ENCODE peak calls at places on chromosomes 16 and 17, in five cellular contexts. One of them, this sample, is unnamed. For H3K4me1, the result is how much of the 10 kb centered on the place peaks cover.

GRCh38 chr17:30600830-30601494 is 123.8 kb downstream of the GOSR1 start:
- DNase-seq in mesendoderm: peak
- DNase-seq in heart left ventricle: no peak
- DNase-seq in tibial artery: peak
- DNase-seq in Peyer's patch: peak
- DNase-seq in this sample: peak

GRCh38 chr17:65855245-65855644 is 293.8 kb upstream of the AXIN2 start:
- DNase-seq in Peyer's patch: no peak
- DNase-seq in tibial artery: no peak
- DNase-seq in mesendoderm: peak
- DNase-seq in heart left ventricle: no peak
- DNase-seq in this sample: no peak

GRCh38 chr17:47763913-47764582 is 31.0 kb downstream of the TBX21 start:
- DNase-seq in tibial artery: no peak
- DNase-seq in Peyer's patch: no peak
- DNase-seq in mesendoderm: no peak
- DNase-seq in heart left ventricle: no peak
- DNase-seq in this sample: no peak

GRCh38 chr17:69454051-69454450 is 39.6 kb downstream of the MAP2K6 start:
- DNase-seq in tibial artery: no peak
- DNase-seq in mesendoderm: no peak
- DNase-seq in Peyer's patch: no peak
- DNase-seq in heart left ventricle: no peak
- DNase-seq in this sample: no peak

GRCh38 chr16:51968756-51969155 is 578.2 kb downstream of the TOX3 start:
- DNase-seq in tibial artery: no peak
- DNase-seq in Peyer's patch: no peak
- DNase-seq in mesendoderm: no peak
- DNase-seq in heart left ventricle: no peak
- DNase-seq in this sample: no peak

GRCh38 chr17:82913304-82914043 is 73.7 kb upstream of the ZNF750 start:
- DNase-seq in Peyer's patch: no peak
- DNase-seq in heart left ventricle: no peak
- DNase-seq in mesendoderm: peak
- DNase-seq in tibial artery: no peak
- DNase-seq in this sample: no peak

GRCh38 chr16:84764970-84765369 is 54.8 kb upstream of the CRISPLD2 start:
- DNase-seq in tibial artery: no peak
- DNase-seq in Peyer's patch: no peak
- DNase-seq in heart left ventricle: no peak
- DNase-seq in mesendoderm: no peak
- DNase-seq in this sample: no peak

GRCh38 chr17:32763855-32764439 is 113.0 kb downstream of the MYO1D start:
- DNase-seq in heart left ventricle: no peak
- DNase-seq in tibial artery: no peak
- DNase-seq in Peyer's patch: no peak
- DNase-seq in mesendoderm: no peak
- DNase-seq in this sample: no peak

GRCh38 chr16:72203401-72203800 is 31.4 kb upstream of the PMFBP1 start:
- DNase-seq in tibial artery: peak
- DNase-seq in heart left ventricle: no peak
- DNase-seq in mesendoderm: no peak
- DNase-seq in Peyer's patch: no peak
- DNase-seq in this sample: no peak

GRCh38 chr17:18862011-18862410 is 4.1 kb downstream of the PRPSAP2 start:
- DNase-seq in tibial artery: no peak
- DNase-seq in heart left ventricle: no peak
- DNase-seq in mesendoderm: no peak
- DNase-seq in Peyer's patch: peak
- DNase-seq in this sample: no peak

GRCh38 chr17:81115219-81115618 is 50.1 kb upstream of the PVALEF start:
- DNase-seq in mesendoderm: no peak
- DNase-seq in Peyer's patch: no peak
- DNase-seq in heart left ventricle: no peak
- DNase-seq in tibial artery: no peak
- DNase-seq in this sample: no peak

GRCh38 chr17:46736100-46736499 is 82.4 kb downstream of the WNT3 start:
- DNase-seq in mesendoderm: no peak
- DNase-seq in heart left ventricle: no peak
- DNase-seq in tibial artery: no peak
- DNase-seq in Peyer's patch: peak
- DNase-seq in this sample: no peak

GRCh38 chr16:12798846-12799245 is 4.8 kb downstream of the CPPED1 start:
- DNase-seq in mesendoderm: no peak
- DNase-seq in heart left ventricle: no peak
- DNase-seq in Peyer's patch: no peak
- DNase-seq in tibial artery: no peak
- DNase-seq in this sample: no peak

GRCh38 chr16:85192736-85193493 is 80.6 kb upstream of the CIBAR2 start:
- DNase-seq in Peyer's patch: no peak
- DNase-seq in mesendoderm: no peak
- DNase-seq in heart left ventricle: no peak
- DNase-seq in tibial artery: no peak
- DNase-seq in this sample: no peak

DNA sequence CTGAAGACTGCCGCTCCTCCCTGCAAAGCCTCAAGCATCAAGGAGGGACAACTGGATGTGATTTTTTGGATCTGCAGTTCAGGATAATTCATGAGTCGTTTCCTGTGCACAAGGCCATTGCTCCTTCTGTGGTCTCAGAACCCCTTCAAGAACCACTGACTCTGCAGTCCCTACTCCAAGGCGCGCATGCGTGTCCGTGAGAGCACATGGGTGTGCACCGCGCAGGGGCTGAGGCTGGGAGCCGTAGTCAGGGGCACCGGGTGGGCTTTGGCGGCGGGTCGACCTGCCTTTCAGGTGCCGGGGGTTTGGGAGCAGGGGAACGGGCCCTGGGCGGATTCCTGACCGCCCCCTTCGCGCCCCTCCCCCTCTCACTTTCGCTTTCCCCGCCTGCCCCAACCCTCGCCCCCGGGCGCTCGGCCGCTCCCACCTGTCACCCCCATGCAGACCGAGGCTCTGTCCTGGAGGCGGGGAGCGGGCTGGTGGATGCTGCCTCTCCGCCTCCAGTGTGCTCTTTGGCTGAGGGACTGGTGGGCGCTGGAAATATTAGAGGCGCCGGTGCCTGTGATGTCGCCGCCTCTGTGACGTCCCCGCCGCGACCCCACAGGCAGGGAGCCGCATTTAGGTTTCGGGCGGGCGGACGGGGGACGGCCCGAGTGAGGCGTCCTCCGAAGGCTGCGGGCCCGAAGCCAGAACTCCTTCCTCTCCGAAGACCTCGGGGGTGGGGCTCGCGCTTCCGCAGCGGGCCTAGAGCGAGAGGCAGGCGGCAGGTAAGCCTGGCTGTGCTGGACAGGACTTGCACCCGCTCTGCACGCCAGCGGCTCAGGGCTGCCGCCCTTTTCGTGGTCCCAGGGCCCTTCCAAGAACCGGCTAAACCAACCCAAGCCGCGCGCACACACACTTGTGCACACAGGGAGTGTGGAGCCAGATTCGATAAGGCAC is at the start of gene SPATA32:
- DNase-seq in mesendoderm: peak
- DNase-seq in heart left ventricle: peak
- DNase-seq in tibial artery: peak
- DNase-seq in Peyer's patch: peak
- DNase-seq in this sample: peak
- H3K27ac ChIP-seq in mesendoderm: no peak
- H3K27ac ChIP-seq in heart left ventricle: peak
- H3K27ac ChIP-seq in tibial artery: peak
- H3K27ac ChIP-seq in Peyer's patch: peak
- H3K27ac ChIP-seq in this sample: peak

DNA sequence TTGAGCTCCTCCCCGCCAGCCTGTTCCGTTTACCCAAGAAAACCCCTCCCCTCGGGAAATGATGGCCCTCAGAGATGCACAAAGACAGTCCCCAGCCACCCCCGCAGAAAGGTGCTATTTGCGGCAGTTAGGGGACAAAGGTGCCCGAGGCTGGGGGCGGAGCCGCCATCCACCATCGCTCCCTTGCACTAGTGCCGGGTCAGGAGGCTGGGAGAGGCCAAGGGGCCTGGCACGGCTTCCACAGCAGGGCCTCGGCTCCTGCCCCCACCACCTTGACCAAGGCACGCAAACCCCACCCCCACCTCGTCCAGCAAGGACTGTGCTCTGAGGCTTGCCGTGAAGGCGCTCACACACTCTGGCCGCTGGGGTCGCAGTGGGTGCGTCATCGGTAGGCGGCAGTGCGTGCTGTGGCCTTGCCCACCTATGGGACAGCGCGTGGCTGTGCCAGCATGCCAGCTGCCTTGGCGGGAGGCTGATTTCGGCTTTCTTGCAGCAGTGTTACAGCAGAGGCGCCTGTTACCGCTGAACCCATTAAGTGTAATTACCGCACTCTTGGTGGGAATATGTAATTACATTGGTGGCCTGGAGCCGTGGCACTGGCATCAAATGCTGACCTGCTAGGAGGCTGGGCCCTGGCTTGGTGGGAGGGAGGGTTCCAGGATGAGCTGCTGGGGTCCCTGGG is 31.8 kb downstream of the TPSG1 start:
- DNase-seq in tibial artery: no peak
- DNase-seq in heart left ventricle: no peak
- DNase-seq in mesendoderm: no peak
- DNase-seq in Peyer's patch: no peak
- DNase-seq in this sample: no peak
- H3K4me1 ChIP-seq in tibial artery: under half
- H3K4me1 ChIP-seq in heart left ventricle: under half
- H3K4me1 ChIP-seq in mesendoderm: under half
- H3K4me1 ChIP-seq in Peyer's patch: under half
- H3K4me1 ChIP-seq in this sample: under half

DNA sequence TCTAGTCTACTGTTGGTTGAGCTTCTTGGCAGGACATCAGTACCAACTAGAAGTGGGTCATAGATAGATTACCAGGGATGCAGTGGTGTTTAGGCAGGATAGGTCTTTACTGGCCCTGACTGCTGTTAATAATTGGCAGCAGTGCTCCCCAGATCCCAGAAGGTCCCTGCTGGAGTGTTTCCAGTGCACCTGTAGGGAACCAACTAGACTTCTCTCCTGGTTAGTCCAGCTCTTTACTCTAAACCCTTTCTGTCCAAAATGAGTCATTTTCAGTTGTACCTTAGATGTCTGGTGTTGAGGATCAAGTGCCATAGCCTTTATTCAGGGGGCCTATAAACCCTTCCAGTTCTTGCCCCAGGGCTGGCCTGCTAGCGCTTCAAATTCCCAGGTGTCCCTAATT is 8.7 kb downstream of the POLR2C start:
- DNase-seq in heart left ventricle: no peak
- DNase-seq in tibial artery: no peak
- DNase-seq in Peyer's patch: no peak
- DNase-seq in mesendoderm: no peak
- DNase-seq in this sample: no peak
- H3K4me3 ChIP-seq in heart left ventricle: no peak
- H3K4me3 ChIP-seq in tibial artery: no peak
- H3K4me3 ChIP-seq in Peyer's patch: no peak
- H3K4me3 ChIP-seq in mesendoderm: no peak
- H3K4me3 ChIP-seq in this sample: no peak

GRCh38 chr17:63450551-63450950 is 4.4 kb upstream of the CYB561 start:
- DNase-seq in mesendoderm: no peak
- DNase-seq in tibial artery: no peak
- DNase-seq in heart left ventricle: no peak
- DNase-seq in Peyer's patch: no peak
- DNase-seq in this sample: no peak
- H3K27ac ChIP-seq in mesendoderm: no peak
- H3K27ac ChIP-seq in tibial artery: no peak
- H3K27ac ChIP-seq in heart left ventricle: no peak
- H3K27ac ChIP-seq in Peyer's patch: peak
- H3K27ac ChIP-seq in this sample: no peak

DNA sequence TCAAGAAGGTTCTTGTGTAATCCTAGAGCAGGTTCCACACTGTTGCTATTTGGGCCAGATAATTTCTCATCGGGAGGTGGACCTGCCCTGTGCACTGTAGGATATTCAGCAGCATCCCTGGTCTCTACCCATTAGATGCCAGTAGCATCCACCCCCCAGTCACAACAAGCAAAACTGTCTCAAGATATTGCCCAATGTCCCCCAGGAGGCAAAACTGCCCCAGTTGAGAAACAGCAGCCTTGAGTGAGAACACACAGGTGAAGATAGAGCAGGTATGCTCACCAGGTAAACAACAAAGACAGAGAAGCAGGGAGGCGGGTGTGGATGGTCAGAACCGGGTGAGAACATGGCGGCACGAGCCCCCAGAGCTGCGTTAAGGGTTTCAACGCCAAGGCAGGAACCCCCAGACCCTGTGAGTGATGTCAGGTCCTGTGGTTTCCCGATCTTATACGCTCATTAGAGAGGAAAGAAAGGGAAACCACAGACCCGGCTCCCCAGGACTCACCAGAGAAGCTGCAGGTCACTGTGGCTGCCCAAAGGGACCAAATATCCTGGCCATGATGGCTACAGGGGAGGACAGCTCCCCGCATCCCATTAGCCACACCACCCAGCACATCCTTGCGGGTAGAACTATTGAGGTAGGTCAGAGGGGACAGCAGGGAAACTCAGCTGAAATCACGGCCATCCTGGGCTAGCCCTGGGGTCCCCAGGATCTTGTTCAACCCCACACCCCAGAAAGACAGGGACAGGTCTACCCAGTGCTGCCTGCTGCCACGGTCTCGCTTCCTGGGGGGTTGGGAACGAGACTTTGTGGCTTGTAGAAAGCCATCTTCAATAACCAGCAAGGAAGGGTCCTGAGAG is 21.2 kb downstream of the CDC42EP4 start:
- DNase-seq in Peyer's patch: no peak
- DNase-seq in heart left ventricle: no peak
- DNase-seq in tibial artery: no peak
- DNase-seq in mesendoderm: no peak
- DNase-seq in this sample: no peak
- H3K4me1 ChIP-seq in Peyer's patch: under half
- H3K4me1 ChIP-seq in heart left ventricle: half or more
- H3K4me1 ChIP-seq in tibial artery: half or more
- H3K4me1 ChIP-seq in mesendoderm: under half
- H3K4me1 ChIP-seq in this sample: under half

DNA sequence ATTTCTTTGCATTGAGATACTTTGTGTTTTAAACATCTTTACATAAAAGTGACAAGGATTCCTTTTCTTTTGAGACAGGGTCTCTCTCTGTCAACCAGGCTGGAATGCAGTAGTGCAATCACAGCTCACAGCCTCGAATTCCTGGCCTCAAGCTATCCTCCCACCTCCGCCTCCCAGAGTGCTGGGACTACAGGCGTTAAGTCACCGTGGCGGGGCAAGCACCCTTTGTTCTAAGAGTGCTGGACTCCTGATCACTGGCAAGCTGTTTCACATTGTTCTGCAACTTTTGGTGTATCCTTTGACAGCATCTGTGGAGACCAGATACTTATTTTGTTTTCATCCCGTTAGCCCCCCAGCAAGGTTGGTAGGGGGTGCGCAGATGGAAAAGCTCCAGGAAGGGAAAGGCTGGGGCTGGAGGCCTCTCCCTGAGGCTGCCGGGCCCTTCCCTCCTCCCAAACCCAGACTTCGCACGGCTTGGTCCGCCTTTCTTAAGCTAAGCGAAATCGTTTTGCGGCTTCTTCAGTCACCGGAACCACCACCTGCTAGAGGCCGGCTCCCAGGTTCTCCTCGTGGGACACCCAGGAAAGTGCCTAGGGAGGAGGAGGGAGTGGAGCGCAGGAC is 1.1 kb downstream of the ST6GALNAC2 start:
- DNase-seq in tibial artery: no peak
- DNase-seq in mesendoderm: peak
- DNase-seq in heart left ventricle: no peak
- DNase-seq in Peyer's patch: no peak
- DNase-seq in this sample: no peak
- H3K4me3 ChIP-seq in tibial artery: peak
- H3K4me3 ChIP-seq in mesendoderm: peak
- H3K4me3 ChIP-seq in heart left ventricle: peak
- H3K4me3 ChIP-seq in Peyer's patch: peak
- H3K4me3 ChIP-seq in this sample: peak

This sample was measured in naive thymus-derived CD4-positive, alpha-beta T cell.